ENCODE peak calls at places on chromosomes 4 and X, in seven cellular contexts. P, D, K, N, E, V and I are unnamed samples.

GRCh38 chrX:68415289-68415688 is 18.0 kb downstream of the OPHN1 start:
- DNase-seq in P (peak), D (no peak), K (peak), N (peak), E (peak), V (no peak), I (peak)

GRCh38 chrX:42149281-42149680 is 225.9 kb upstream of the CASK start:
- DNase-seq in P (no peak), D (no peak), K (peak), N (no peak), E (no peak), V (no peak), I (no peak)

GRCh38 chrX:134369576-134369975 is 90.4 kb upstream of the HPRT1 start:
- DNase-seq in P (no peak), D (no peak), K (no peak), N (no peak), E (no peak), V (no peak), I (no peak)

GRCh38 chrX:10173331-10173900 is 16.6 kb downstream of the CLCN4 start:
- DNase-seq in P (no peak), D (no peak), K (peak), N (peak), E (peak), V (peak), I (peak)

GRCh38 chr4:76192221-76192620 is 21.4 kb downstream of the SCARB2 start:
- DNase-seq in P (no peak), D (no peak), K (no peak), N (no peak), E (no peak), V (no peak), I (no peak)

GRCh38 chr4:182062458-182062857 is 180.7 kb upstream of the TENM3 start:
- DNase-seq in P (no peak), D (no peak), K (no peak), N (no peak), E (no peak), V (no peak), I (no peak)

GRCh38 chr4:37438880-37439279 is 194.3 kb downstream of the NWD2 start:
- DNase-seq in P (peak), D (no peak), K (no peak), N (no peak), E (no peak), V (no peak), I (no peak)

GRCh38 chrX:29841750-29842149 is 373.6 kb upstream of the MAGEB2 start:
- DNase-seq in P (no peak), D (no peak), K (peak), N (peak), E (no peak), V (no peak), I (peak)

GRCh38 chrX:128436397-128437103 is 384.3 kb upstream of the ACTRT1 start:
- DNase-seq in P (peak), D (no peak), K (no peak), N (peak), E (no peak), V (no peak), I (no peak)

GRCh38 chr4:181224826-181225225 is 1018.4 kb upstream of the TENM3 start:
- DNase-seq in P (no peak), D (no peak), K (no peak), N (no peak), E (no peak), V (no peak), I (peak)

GRCh38 chr4:184649026-184649970 is at the start of the genes CASP3 and PRIMPOL:
- DNase-seq in P (peak), D (peak), K (peak), N (peak), E (peak), V (peak), I (peak)

GRCh38 chr4:97498875-97499274 is 644.4 kb downstream of the STPG2 start:
- DNase-seq in P (peak), D (no peak), K (peak), N (no peak), E (no peak), V (no peak), I (peak)

GRCh38 chr4:82421796-82422560 is 8.3 kb downstream of the HNRNPDL start:
- DNase-seq in P (no peak), D (no peak), K (no peak), N (no peak), E (no peak), V (peak), I (no peak)

GRCh38 chrX:123835661-123836371 is 24.0 kb upstream of the XIAP start:
- DNase-seq in P (peak), D (no peak), K (peak), N (peak), E (no peak), V (no peak), I (peak)

GRCh38 chr4:106062452-106062875 is 167.2 kb downstream of the NPNT start:
- DNase-seq in P (peak), D (no peak), K (peak), N (peak), E (no peak), V (no peak), I (peak)

GRCh38 chrX:16807976-16808542 is 21.8 kb downstream of the TXLNG start:
- DNase-seq in P (peak), D (no peak), K (peak), N (peak), E (no peak), V (no peak), I (peak)

GRCh38 chr4:180960758-180961401 is 1282.3 kb upstream of the TENM3 start:
- DNase-seq in P (no peak), D (no peak), K (no peak), N (no peak), E (no peak), V (peak), I (no peak)

GRCh38 chr4:86959588-86960500 is 25.0 kb downstream of the AFF1 start:
- DNase-seq in P (no peak), D (no peak), K (no peak), N (no peak), E (no peak), V (peak), I (no peak)

GRCh38 chr4:40564815-40565505 is 64.7 kb downstream of the RBM47 start:
- DNase-seq in P (no peak), D (no peak), K (peak), N (no peak), E (no peak), V (peak), I (no peak)

GRCh38 chr4:106986486-106986885 is 49.6 kb downstream of the DKK2 start:
- DNase-seq in P (no peak), D (no peak), K (no peak), N (no peak), E (no peak), V (no peak), I (peak)

GRCh38 chr4:18067031-18067430 is 45.5 kb upstream of the LCORL start:
- DNase-seq in P (no peak), D (no peak), K (no peak), N (peak), E (no peak), V (no peak), I (no peak)

GRCh38 chr4:122992111-122992510 is 69.7 kb upstream of the NUDT6 start:
- DNase-seq in P (peak), D (no peak), K (peak), N (peak), E (no peak), V (no peak), I (peak)

GRCh38 chrX:39755152-39756032 is 342.4 kb downstream of the BCOR start:
- DNase-seq in P (peak), D (peak), K (peak), N (peak), E (peak), V (no peak), I (peak)

GRCh38 chr4:14848210-14848609 is 154.1 kb upstream of the CPEB2 start:
- DNase-seq in P (no peak), D (no peak), K (no peak), N (no peak), E (no peak), V (no peak), I (no peak)

GRCh38 chr4:3483471-3483921 is 20.4 kb downstream of the DOK7 start:
- DNase-seq in P (peak), D (peak), K (no peak), N (no peak), E (no peak), V (no peak), I (peak)

GRCh38 chr4:3485011-3485881 is 22.1 kb downstream of the DOK7 start:
- DNase-seq in P (peak), D (no peak), K (no peak), N (no peak), E (no peak), V (no peak), I (no peak)

GRCh38 chr4:3485882-3486555 is 22.9 kb downstream of the DOK7 start:
- DNase-seq in P (no peak), D (no peak), K (no peak), N (no peak), E (no peak), V (no peak), I (no peak)

GRCh38 chr4:3482707-3483106 is 19.6 kb downstream of the DOK7 start:
- DNase-seq in P (no peak), D (no peak), K (no peak), N (no peak), E (no peak), V (no peak), I (no peak)

GRCh38 chr4:3484057-3484973 is 21.2 kb downstream of the DOK7 start:
- DNase-seq in P (peak), D (peak), K (no peak), N (no peak), E (no peak), V (no peak), I (no peak)
- H3K27ac ChIP-seq in P (peak), D (peak), K (peak), N (no peak), E (no peak), V (no peak), I (no peak)

GRCh38 chr4:7887415-7887814 is 52.2 kb downstream of the AFAP1 start:
- DNase-seq in P (no peak), D (no peak), K (no peak), N (no peak), E (no peak), V (no peak), I (no peak)

GRCh38 chr4:7894098-7894676 is 45.5 kb downstream of the AFAP1 start:
- DNase-seq in P (no peak), D (peak), K (no peak), N (no peak), E (no peak), V (no peak), I (no peak)

GRCh38 chr4:7892212-7893019 is 47.2 kb downstream of the AFAP1 start:
- DNase-seq in P (no peak), D (peak), K (peak), N (no peak), E (no peak), V (no peak), I (peak)

GRCh38 chr4:7893539-7893938 is 46.1 kb downstream of the AFAP1 start:
- DNase-seq in P (no peak), D (peak), K (no peak), N (no peak), E (no peak), V (no peak), I (no peak)

DNA sequence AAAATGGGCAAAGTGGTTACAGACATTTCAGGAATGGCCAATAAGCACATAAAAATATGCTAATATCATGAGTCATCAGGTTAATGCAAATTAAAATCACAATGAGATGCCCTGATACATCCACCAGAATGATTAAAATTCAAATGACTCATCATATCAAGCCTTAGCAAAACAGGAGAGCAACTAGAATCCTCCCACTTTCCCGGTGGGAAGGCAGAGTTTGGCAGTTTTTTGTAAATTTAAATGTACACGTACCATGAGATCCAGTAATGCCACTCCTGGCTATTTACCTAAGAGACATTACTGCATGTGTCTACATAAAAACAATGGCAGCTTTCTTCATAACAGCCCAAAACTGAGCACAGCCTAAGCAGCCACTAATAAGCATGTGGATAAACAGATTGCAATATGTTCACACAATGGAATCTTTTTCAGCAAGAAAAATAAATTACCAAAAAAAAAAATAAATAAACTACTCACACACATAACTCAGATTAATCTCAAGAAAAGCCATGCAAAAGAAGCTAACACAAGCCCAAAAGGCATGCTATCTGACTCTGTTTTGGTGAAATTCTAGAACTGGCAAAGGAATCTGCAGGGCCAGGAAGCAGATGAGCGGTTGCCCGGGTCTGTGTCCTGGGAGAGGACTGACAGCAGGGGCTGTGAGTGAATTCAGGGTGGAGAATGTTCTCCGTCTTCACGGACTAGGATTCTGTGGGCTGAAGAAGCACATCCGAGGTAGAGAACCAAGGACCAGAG is 48.8 kb downstream of the AFAP1 start:
- DNase-seq in P (peak), D (no peak), K (peak), N (peak), E (no peak), V (peak), I (peak)
- H3K27ac ChIP-seq in P (peak), D (no peak), K (peak), N (peak), E (no peak), V (peak), I (peak)

DNA sequence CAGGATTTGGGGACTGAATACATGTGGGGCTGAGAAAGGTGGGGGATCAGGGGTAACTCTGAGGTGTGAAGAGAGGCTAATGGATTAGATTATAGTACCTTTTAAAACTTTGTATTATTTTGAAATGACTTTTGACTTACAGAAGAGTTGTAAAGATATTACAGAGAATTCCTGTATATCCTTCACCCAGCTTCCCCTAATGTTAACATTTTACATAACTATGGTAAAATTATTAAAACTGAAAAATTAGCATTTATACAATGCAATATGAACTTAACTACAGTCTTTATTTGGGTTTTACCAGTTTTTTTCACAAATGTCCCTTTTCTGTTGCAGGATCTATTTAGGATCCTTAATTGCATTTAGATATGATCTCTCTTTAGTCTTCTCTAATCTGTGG is 57.4 kb downstream of the TMEM164 start:
- DNase-seq in P (no peak), D (no peak), K (no peak), N (no peak), E (no peak), V (no peak), I (no peak)
- H3K27ac ChIP-seq in P (no peak), D (no peak), K (no peak), N (no peak), E (no peak), V (no peak), I (no peak)

GRCh38 chrX:110006161-110006560 is 3.2 kb downstream of the TMEM164 start:
- DNase-seq in P (no peak), D (no peak), K (no peak), N (no peak), E (no peak), V (no peak), I (no peak)

GRCh38 chrX:110004210-110004609 is 1.3 kb downstream of the TMEM164 start:
- DNase-seq in P (peak), D (no peak), K (no peak), N (no peak), E (peak), V (no peak), I (no peak)

GRCh38 chrX:110004970-110005369 is 2.1 kb downstream of the TMEM164 start:
- DNase-seq in P (no peak), D (no peak), K (no peak), N (no peak), E (no peak), V (no peak), I (no peak)

GRCh38 chrX:110008001-110008635 is 5.2 kb downstream of the TMEM164 start:
- DNase-seq in P (no peak), D (no peak), K (no peak), N (no peak), E (no peak), V (no peak), I (no peak)

GRCh38 chrX:110006826-110007375 is 4.0 kb downstream of the TMEM164 start:
- DNase-seq in P (peak), D (no peak), K (peak), N (no peak), E (no peak), V (no peak), I (no peak)
- H3K27ac ChIP-seq in P (no peak), D (no peak), K (no peak), N (no peak), E (no peak), V (no peak), I (no peak)

DNA sequence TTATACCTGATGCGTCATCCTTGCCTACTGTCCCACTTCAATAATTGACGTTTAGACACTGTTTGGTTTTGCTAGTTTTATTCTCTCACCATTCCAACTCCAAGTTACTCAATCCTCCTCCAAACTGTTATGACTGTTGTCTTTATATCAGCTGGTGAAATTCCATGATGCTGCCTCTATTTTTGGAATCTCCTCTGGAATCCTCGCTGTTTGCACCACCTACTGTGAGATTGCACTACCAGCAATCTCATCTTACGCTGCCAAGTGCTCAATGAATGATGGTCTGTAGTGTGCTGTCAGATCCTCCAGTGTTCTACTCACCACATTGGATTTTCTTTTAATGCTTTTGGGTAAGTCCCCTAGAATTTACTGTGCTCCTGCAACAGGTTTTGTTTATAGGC is 13.2 kb upstream of the PCDH18 start:
- DNase-seq in P (no peak), D (no peak), K (peak), N (no peak), E (no peak), V (peak), I (peak)
- H3K27ac ChIP-seq in P (no peak), D (no peak), K (no peak), N (no peak), E (no peak), V (no peak), I (peak)

GRCh38 chr4:108624263-108625056 is 4.1 kb downstream of the RPL34 start:
- DNase-seq in P (no peak), D (no peak), K (no peak), N (no peak), E (no peak), V (no peak), I (no peak)
- H3K27ac ChIP-seq in P (no peak), D (no peak), K (no peak), N (no peak), E (no peak), V (peak), I (no peak)

GRCh38 chr4:128820631-128821119 is 11.2 kb downstream of the JADE1 start:
- DNase-seq in P (no peak), D (no peak), K (no peak), N (no peak), E (no peak), V (no peak), I (no peak)

GRCh38 chr4:128818442-128818841 is 8.9 kb downstream of the JADE1 start:
- DNase-seq in P (no peak), D (no peak), K (no peak), N (no peak), E (no peak), V (no peak), I (no peak)

GRCh38 chr4:128819082-128819742 is 9.7 kb downstream of the JADE1 start:
- DNase-seq in P (peak), D (no peak), K (no peak), N (no peak), E (no peak), V (no peak), I (no peak)

GRCh38 chr4:128823025-128823661 is 13.6 kb downstream of the JADE1 start:
- DNase-seq in P (peak), D (no peak), K (peak), N (peak), E (no peak), V (no peak), I (peak)

DNA sequence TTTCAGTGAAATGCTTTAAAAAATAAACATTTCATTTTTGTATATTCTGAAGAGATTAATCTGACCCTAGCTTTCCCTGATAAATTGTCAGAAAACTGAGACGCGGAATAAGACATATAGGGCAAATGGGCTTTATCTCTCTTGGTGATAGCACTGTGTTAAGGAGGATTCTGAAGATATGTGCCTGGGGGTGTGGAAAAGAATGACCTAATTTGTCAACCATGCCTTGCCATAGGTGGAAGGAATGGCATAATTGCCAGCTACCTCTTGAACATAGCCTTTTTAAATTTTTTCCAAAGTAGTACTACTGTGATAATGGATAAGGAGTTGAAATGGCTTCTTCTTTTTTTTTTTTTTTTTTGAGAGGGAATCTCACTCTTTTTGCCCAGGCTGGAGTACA is 11.7 kb downstream of the JADE1 start:
- DNase-seq in P (no peak), D (no peak), K (no peak), N (no peak), E (no peak), V (no peak), I (no peak)
- H3K27ac ChIP-seq in P (no peak), D (no peak), K (no peak), N (no peak), E (no peak), V (no peak), I (no peak)

GRCh38 chr4:159269143-159269542 is 166.3 kb downstream of the RAPGEF2 start:
- DNase-seq in P (no peak), D (no peak), K (no peak), N (no peak), E (no peak), V (no peak), I (peak)

GRCh38 chr4:159269956-159270355 is 167.1 kb downstream of the RAPGEF2 start:
- DNase-seq in P (no peak), D (no peak), K (no peak), N (no peak), E (no peak), V (no peak), I (no peak)

GRCh38 chr4:159267940-159268327 is 165.1 kb downstream of the RAPGEF2 start:
- DNase-seq in P (no peak), D (no peak), K (peak), N (no peak), E (no peak), V (no peak), I (peak)

GRCh38 chr4:159267023-159267939 is 164.4 kb downstream of the RAPGEF2 start:
- DNase-seq in P (no peak), D (no peak), K (peak), N (peak), E (no peak), V (no peak), I (peak)

DNA sequence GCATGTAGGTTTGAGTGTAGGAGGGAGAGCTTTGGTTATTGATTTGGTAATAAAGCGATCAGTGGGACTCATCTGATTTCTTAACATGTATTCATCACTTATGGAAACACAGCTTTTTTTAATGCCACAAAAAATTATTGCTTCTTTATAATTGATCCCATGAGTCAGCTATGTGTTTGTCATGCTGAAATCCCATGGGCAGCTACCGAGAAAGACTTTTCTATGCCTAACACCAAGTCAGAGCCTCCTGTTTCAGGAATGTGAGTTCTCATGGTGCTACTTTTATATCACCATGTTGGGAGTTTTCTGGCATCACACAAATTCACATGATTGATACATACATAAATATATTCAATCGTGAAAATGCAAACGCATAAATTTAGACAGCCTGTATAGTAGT is 165.7 kb downstream of the RAPGEF2 start:
- DNase-seq in P (no peak), D (no peak), K (no peak), N (no peak), E (no peak), V (no peak), I (peak)
- H3K27ac ChIP-seq in P (no peak), D (no peak), K (no peak), N (no peak), E (no peak), V (no peak), I (peak)

GRCh38 chr4:7872264-7872771 is 67.3 kb downstream of the AFAP1 start:
- DNase-seq in P (peak), D (no peak), K (peak), N (no peak), E (peak), V (no peak), I (peak)
- H3K27ac ChIP-seq in P (peak), D (peak), K (no peak), N (no peak), E (peak), V (no peak), I (peak)